ENCODE peak calls at places on chromosomes 1 and 21, in four cellular contexts. Y is endodermal cell, P is uterus, Z is BE2C. D is an unnamed sample. For H3K4me1, the result is how much of the 10 kb centered on the place peaks cover.

GRCh38 chr1:233393926-233394680 is 66.6 kb downstream of the MAP3K21 start:
- DNase-seq in Z (no peak), P (no peak), Y (no peak), D (no peak)

GRCh38 chr1:151542710-151543129 is 2.6 kb downstream of the TUFT1 start:
- DNase-seq in P (peak), Y (no peak), Z (no peak), D (no peak)

GRCh38 chr21:41283211-41283818 is 33.3 kb upstream of the FAM3B start:
- DNase-seq in Z (peak), Y (peak), P (peak), D (no peak)

GRCh38 chr1:227776277-227776676 is 39.2 kb upstream of the PRSS38 start:
- DNase-seq in P (no peak), Y (no peak), Z (no peak), D (no peak)

GRCh38 chr1:159664247-159664646 is 50.1 kb downstream of the CRP start:
- DNase-seq in Y (no peak), P (no peak), Z (no peak), D (no peak)

GRCh38 chr1:221429262-221429661 is 312.6 kb downstream of the DUSP10 start:
- DNase-seq in Y (no peak), P (no peak), Z (no peak), D (no peak)

GRCh38 chr1:87805661-87806376 is 477.1 kb downstream of the LMO4 start:
- DNase-seq in Y (no peak), Z (no peak), P (no peak), D (no peak)

GRCh38 chr1:244964112-244964971 is 100.0 kb upstream of the HNRNPU start:
- DNase-seq in Y (no peak), Z (peak), P (no peak), D (no peak)

GRCh38 chr1:57489342-57490036 is 65.6 kb upstream of the DAB1 start:
- DNase-seq in Y (no peak), P (no peak), Z (no peak), D (no peak)

GRCh38 chr1:235011599-235012435 is 116.8 kb downstream of the TOMM20 start:
- DNase-seq in P (peak), Y (peak), Z (peak), D (peak)

GRCh38 chr1:183876284-183876683 is 71.4 kb downstream of the RGL1 start:
- DNase-seq in P (no peak), Y (no peak), Z (no peak), D (no peak)

GRCh38 chr1:906532-907420 is 16.9 kb upstream of the SAMD11 start:
- DNase-seq in Z (no peak), P (peak), Y (peak), D (peak)

GRCh38 chr21:36551731-36552457 is 72.0 kb upstream of the CLDN14 start:
- DNase-seq in P (no peak), Z (no peak), Y (no peak), D (no peak)

GRCh38 chr1:111738436-111739221 is 566 bp downstream of the INKA2 start:
- DNase-seq in Y (peak), P (peak), Z (peak), D (peak)

GRCh38 chr1:79694241-79694640 is 687.7 kb upstream of the ADGRL4 start:
- DNase-seq in Y (no peak), P (no peak), Z (no peak), D (no peak)

GRCh38 chr1:182280521-182280920 is 111.1 kb downstream of the GLUL start:
- DNase-seq in Z (no peak), P (no peak), Y (no peak), D (no peak)

GRCh38 chr1:74160045-74160444 is 37.9 kb downstream of the LRRIQ3 start:
- DNase-seq in P (no peak), Y (no peak), Z (no peak), D (no peak)

GRCh38 chr1:54355931-54356679 is 50.1 kb downstream of the SSBP3 start:
- DNase-seq in Z (peak), P (no peak), Y (peak), D (peak)
- H3K4me1 ChIP-seq in Z (under half), P (under half), Y (half or more), D (under half)

GRCh38 chr1:167650266-167651160 is 20.5 kb downstream of the RCSD1 start:
- DNase-seq in P (peak), Y (peak), Z (no peak), D (no peak)
- H3K4me3 ChIP-seq in P (no peak), Y (no peak), Z (no peak), D (no peak)

GRCh38 chr1:153636312-153636711 is 2.4 kb downstream of the CHTOP start:
- DNase-seq in Z (no peak), P (no peak), Y (no peak), D (no peak)

GRCh38 chr1:153640873-153641272 is 7.0 kb downstream of the CHTOP start:
- DNase-seq in P (no peak), Z (no peak), Y (no peak), D (no peak)

GRCh38 chr1:153639280-153639679 is 5.4 kb downstream of the CHTOP start:
- DNase-seq in Y (no peak), Z (no peak), P (no peak), D (no peak)

GRCh38 chr1:153635872-153636271 is 2.0 kb downstream of the CHTOP start:
- DNase-seq in P (no peak), Y (no peak), Z (no peak), D (peak)

GRCh38 chr1:153638261-153638660 is 4.4 kb downstream of the CHTOP start:
- DNase-seq in P (no peak), Y (no peak), Z (no peak), D (no peak)
- H3K4me1 ChIP-seq in P (under half), Y (under half), Z (under half), D (under half)

GRCh38 chr1:65002508-65003315 is 36.4 kb upstream of the JAK1 start:
- DNase-seq in Y (peak), P (peak), Z (no peak), D (peak)

GRCh38 chr1:65002156-65002507 is 35.8 kb upstream of the JAK1 start:
- DNase-seq in Z (no peak), Y (no peak), P (no peak), D (no peak)

GRCh38 chr1:65001238-65001792 is 35.0 kb upstream of the JAK1 start:
- DNase-seq in Z (no peak), Y (peak), P (peak), D (peak)

GRCh38 chr1:65006806-65007205 is 40.5 kb upstream of the JAK1 start:
- DNase-seq in P (no peak), Y (no peak), Z (no peak), D (no peak)

GRCh38 chr1:65003316-65003664 is 36.9 kb upstream of the JAK1 start:
- DNase-seq in P (no peak), Z (no peak), Y (no peak), D (no peak)
- H3K4me3 ChIP-seq in P (peak), Z (no peak), Y (peak), D (peak)

GRCh38 chr1:36172983-36173382 is 17.0 kb downstream of the MAP7D1 start:
- DNase-seq in Y (no peak), Z (no peak), P (no peak), D (no peak)

GRCh38 chr1:36172017-36172747 is 16.2 kb downstream of the MAP7D1 start:
- DNase-seq in P (no peak), Z (no peak), Y (no peak), D (no peak)

GRCh38 chr1:36175137-36176095 is 19.5 kb downstream of the MAP7D1 start:
- DNase-seq in Y (peak), P (no peak), Z (no peak), D (no peak)

GRCh38 chr1:36176151-36176949 is 20.4 kb downstream of the MAP7D1 start:
- DNase-seq in P (no peak), Z (no peak), Y (peak), D (no peak)

GRCh38 chr1:36174716-36175115 is 18.8 kb downstream of the MAP7D1 start:
- DNase-seq in Z (no peak), P (no peak), Y (no peak), D (no peak)
- H3K4me1 ChIP-seq in Z (under half), P (under half), Y (under half), D (under half)

GRCh38 chr1:100539836-100540536 is 2.0 kb downstream of the GPR88 start:
- DNase-seq in Y (peak), P (no peak), Z (no peak), D (peak)
- H3K4me3 ChIP-seq in Y (peak), P (peak), Z (peak), D (peak)